ENCODE peak calls at places on chromosomes 4 and X, in nine cellular contexts. Q, W, S, U, G, E, V, L and F are unnamed samples.

GRCh38 chr4:127498366-127498765 is 134.4 kb upstream of the INTU start:
- DNase-seq in Q (no peak), W (no peak), S (no peak), U (no peak), G (no peak), E (no peak), V (no peak), L (no peak), F (no peak)

GRCh38 chrX:40151211-40152172 is 53.7 kb upstream of the BCOR start:
- DNase-seq in Q (peak; percentile 68), W (peak; percentile 69), S (no peak), U (no peak), G (peak; percentile 11), E (no peak), V (peak; percentile 49), L (no peak), F (no peak)

GRCh38 chr4:11720292-11720691 is 291.6 kb upstream of the HS3ST1 start:
- DNase-seq in Q (no peak), W (peak; percentile 47), S (no peak), U (no peak), G (peak; percentile 20), E (no peak), V (peak; percentile 29), L (peak; percentile 1), F (peak; percentile 20)

GRCh38 chr4:39274503-39274902 is 91.7 kb downstream of the RFC1 start:
- DNase-seq in Q (no peak), W (no peak), S (no peak), U (no peak), G (no peak), E (no peak), V (no peak), L (no peak), F (no peak)

GRCh38 chr4:141654098-141654497 is 17.7 kb downstream of the IL15 start:
- DNase-seq in Q (no peak), W (no peak), S (peak; percentile 40), U (no peak), G (no peak), E (no peak), V (peak; percentile 78), L (peak; percentile 46), F (no peak)

GRCh38 chr4:62402088-62402806 is 1202.1 kb downstream of the ADGRL3 start:
- DNase-seq in Q (no peak), W (no peak), S (no peak), U (no peak), G (no peak), E (no peak), V (no peak), L (peak; percentile 30), F (no peak)

GRCh38 chr4:96986800-96987199 is 1146.9 kb downstream of the PDHA2 start:
- DNase-seq in Q (no peak), W (no peak), S (no peak), U (no peak), G (no peak), E (no peak), V (no peak), L (no peak), F (no peak)

GRCh38 chrX:154998204-154998880 is 24.2 kb downstream of the F8 start:
- DNase-seq in Q (no peak), W (no peak), S (no peak), U (no peak), G (no peak), E (no peak), V (no peak), L (no peak), F (no peak)